ENCODE peak calls at places on chromosomes 1 and 21, in seven cellular contexts. M, I, Y, D, W, C and R are unnamed samples.

GRCh38 chr1:118933051-118933781 is 54.9 kb downstream of the TBX15 start:
- DNase-seq in M (no peak), I (no peak), Y (no peak), D (no peak), W (no peak), C (no peak), R (no peak)

GRCh38 chr1:13892141-13892670 is 192.2 kb downstream of the PRDM2 start:
- DNase-seq in M (no peak), I (peak; percentile 5), Y (no peak), D (no peak), W (no peak), C (peak; percentile 47), R (peak; percentile 5)

GRCh38 chr1:41740630-41741239 is 178.0 kb downstream of the HIVEP3 start:
- DNase-seq in M (no peak), I (no peak), Y (no peak), D (no peak), W (no peak), C (no peak), R (no peak)

GRCh38 chr1:80994934-80995333 is 805.8 kb upstream of the ADGRL2 start:
- DNase-seq in M (no peak), I (peak; percentile 70), Y (no peak), D (peak; percentile 22), W (peak; percentile 43), C (no peak), R (no peak)

GRCh38 chr1:170126691-170127090 is 19.1 kb upstream of the NTMT2 start:
- DNase-seq in M (peak; percentile 41), I (peak; percentile 87), Y (peak; percentile 90), D (peak; percentile 95), W (peak; percentile 97), C (no peak), R (peak; percentile 39)

GRCh38 chr1:232084584-232085223 is 458.1 kb downstream of the DISC1 start:
- DNase-seq in M (peak; percentile 82), I (peak; percentile 84), Y (peak; percentile 44), D (peak; percentile 37), W (peak; percentile 39), C (peak; percentile 72), R (peak; percentile 17)

GRCh38 chr1:218488986-218489385 is 143.8 kb downstream of the TGFB2 start:
- DNase-seq in M (no peak), I (peak; percentile 59), Y (no peak), D (peak; percentile 22), W (peak; percentile 83), C (no peak), R (no peak)

GRCh38 chr1:6771568-6771825 is 13.8 kb upstream of the CAMTA1 start:
- DNase-seq in M (no peak), I (no peak), Y (no peak), D (no peak), W (no peak), C (no peak), R (no peak)

GRCh38 chr1:95992013-95992412 is 729.6 kb upstream of the PTBP2 start:
- DNase-seq in M (no peak), I (no peak), Y (no peak), D (no peak), W (peak; percentile 15), C (no peak), R (no peak)

GRCh38 chr1:79090985-79091384 is 84.5 kb upstream of the ADGRL4 start:
- DNase-seq in M (no peak), I (no peak), Y (no peak), D (no peak), W (no peak), C (no peak), R (no peak)

GRCh38 chr21:37554661-37555379 is 188.2 kb downstream of the DYRK1A start:
- DNase-seq in M (no peak), I (no peak), Y (no peak), D (no peak), W (no peak), C (no peak), R (no peak)

GRCh38 chr1:41314781-41315481 is 46.3 kb upstream of the FOXO6 start:
- DNase-seq in M (no peak), I (no peak), Y (peak; percentile 29), D (peak; percentile 41), W (no peak), C (peak; percentile 47), R (no peak)

GRCh38 chr1:201880928-201881571 is 7.6 kb upstream of the SHISA4 start:
- DNase-seq in M (no peak), I (no peak), Y (no peak), D (no peak), W (no peak), C (no peak), R (no peak)

GRCh38 chr1:244322791-244323521 is 128.8 kb downstream of the ADSS2 start:
- DNase-seq in M (peak; percentile 34), I (peak; percentile 91), Y (peak; percentile 95), D (peak; percentile 98), W (peak; percentile 98), C (no peak), R (no peak)

GRCh38 chr1:167562697-167563096 is 9.1 kb upstream of the CREG1 start:
- DNase-seq in M (no peak), I (no peak), Y (peak; percentile 62), D (peak; percentile 23), W (peak; percentile 46), C (no peak), R (no peak)

GRCh38 chr21:39661740-39662139 is 49.0 kb downstream of the B3GALT5 start:
- DNase-seq in M (no peak), I (no peak), Y (no peak), D (no peak), W (no peak), C (no peak), R (no peak)

GRCh38 chr1:11071463-11072215 is 11.8 kb upstream of the SRM start:
- DNase-seq in M (no peak), I (no peak), Y (no peak), D (no peak), W (no peak), C (no peak), R (no peak)

DNA sequence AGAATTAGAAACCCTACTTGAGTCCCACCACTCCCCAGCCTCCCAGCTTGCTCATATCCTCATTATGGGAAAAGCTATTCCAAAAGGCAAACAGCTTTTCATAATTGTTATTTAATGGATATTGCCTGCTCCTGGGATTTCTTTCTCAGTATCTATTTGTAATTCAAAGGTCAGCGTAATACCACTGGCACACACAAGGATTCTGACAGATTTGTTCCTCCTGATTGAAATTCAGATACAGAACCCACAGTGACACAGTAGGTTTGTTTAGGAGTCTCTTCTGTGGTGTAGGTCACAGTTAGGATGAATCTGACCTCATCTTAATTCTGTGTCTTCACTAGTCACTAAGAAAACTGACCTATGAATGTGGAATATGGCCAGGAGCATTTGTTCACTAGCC is 121.3 kb downstream of the GRIK1 start:
- DNase-seq in M (no peak), I (no peak), Y (no peak), D (no peak), W (no peak), C (no peak), R (no peak)
- H3K23ac ChIP-seq in M (no peak overlapping the region), I (no peak overlapping the region), Y (no peak overlapping the region), D (no peak overlapping the region), W (no peak overlapping the region), C (no peak overlapping the region), R (no peak overlapping the region)

DNA sequence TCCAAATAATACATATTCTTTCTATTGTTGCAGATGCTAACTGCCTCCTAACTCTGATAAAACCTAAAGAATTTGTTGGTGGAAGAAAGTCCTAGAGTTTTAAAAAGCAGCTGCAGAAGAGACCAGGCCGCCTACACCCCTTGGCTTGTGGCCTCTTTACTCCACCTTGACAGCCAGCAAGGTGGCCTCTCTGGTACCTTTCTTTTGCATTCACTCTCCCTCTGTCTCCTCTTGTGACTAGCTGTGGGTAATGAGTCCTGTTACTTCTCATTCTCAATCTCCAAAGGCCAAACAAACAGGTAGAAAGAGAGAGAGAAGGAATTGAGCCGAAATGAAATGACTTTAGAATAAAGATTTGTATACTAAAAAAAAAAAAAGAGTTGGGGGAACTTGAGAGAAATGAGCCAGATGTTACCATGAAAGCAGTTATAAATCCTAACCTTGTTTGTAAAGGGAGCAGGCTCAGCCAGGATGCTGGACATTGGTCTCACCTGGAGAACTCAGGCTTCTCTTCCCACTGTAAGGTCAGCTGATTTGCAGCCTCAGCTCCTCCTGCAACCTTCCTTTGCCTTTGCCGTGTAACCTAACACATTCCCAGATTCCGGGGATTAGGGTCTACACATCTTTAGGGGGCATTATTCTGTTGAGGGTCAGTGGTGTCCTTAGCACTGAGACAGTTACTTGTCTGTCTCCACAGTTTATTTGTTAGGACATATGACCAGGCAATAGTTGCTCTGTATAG is 164.1 kb upstream of the IRF2BP2 start:
- DNase-seq in M (no peak), I (no peak), Y (no peak), D (no peak), W (no peak), C (peak; percentile 0), R (no peak)
- H3K23ac ChIP-seq in M (no peak overlapping the region), I (no peak overlapping the region), Y (no peak overlapping the region), D (no peak overlapping the region), W (no peak overlapping the region), C (no peak overlapping the region), R (no peak overlapping the region)

GRCh38 chr1:240193699-240194098 is 102.0 kb downstream of the FMN2 start:
- DNase-seq in M (no peak), I (peak; percentile 33), Y (peak; percentile 33), D (no peak), W (no peak), C (no peak), R (no peak)

GRCh38 chr1:240189386-240189989 is 97.8 kb downstream of the FMN2 start:
- DNase-seq in M (no peak), I (peak; percentile 56), Y (peak; percentile 48), D (peak; percentile 53), W (peak; percentile 70), C (peak; percentile 57), R (peak; percentile 48)

GRCh38 chr1:240192851-240193250 is 101.2 kb downstream of the FMN2 start:
- DNase-seq in M (no peak), I (no peak), Y (no peak), D (no peak), W (no peak), C (no peak), R (no peak)

GRCh38 chr1:240190881-240191385 is 99.2 kb downstream of the FMN2 start:
- DNase-seq in M (no peak), I (peak; percentile 48), Y (peak; percentile 91), D (peak; percentile 100), W (peak; percentile 82), C (no peak), R (no peak)

DNA sequence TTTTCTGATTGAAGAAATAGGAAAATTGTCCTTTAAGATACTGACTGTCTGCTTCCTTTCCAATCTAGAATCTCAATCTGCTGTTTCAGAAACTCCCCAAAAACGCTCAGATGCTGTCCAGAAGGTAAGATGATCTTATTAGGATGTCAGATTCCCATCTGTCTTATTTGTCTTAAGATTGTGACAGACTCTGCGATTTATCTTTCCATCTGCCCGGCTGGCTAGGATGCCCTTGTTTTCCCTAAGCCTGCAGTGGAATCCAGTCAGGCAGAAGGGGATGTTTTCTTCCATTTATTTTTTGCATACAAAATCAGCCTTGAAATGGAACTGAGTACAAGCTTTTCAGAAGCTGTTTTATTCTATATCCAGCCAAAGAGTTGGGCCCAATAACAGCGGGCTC is 96.5 kb downstream of the FMN2 start:
- DNase-seq in M (no peak), I (no peak), Y (no peak), D (no peak), W (no peak), C (no peak), R (no peak)
- H3K23ac ChIP-seq in M (no peak overlapping the region), I (no peak overlapping the region), Y (no peak overlapping the region), D (no peak overlapping the region), W (no peak overlapping the region), C (no peak overlapping the region), R (no peak overlapping the region)

DNA sequence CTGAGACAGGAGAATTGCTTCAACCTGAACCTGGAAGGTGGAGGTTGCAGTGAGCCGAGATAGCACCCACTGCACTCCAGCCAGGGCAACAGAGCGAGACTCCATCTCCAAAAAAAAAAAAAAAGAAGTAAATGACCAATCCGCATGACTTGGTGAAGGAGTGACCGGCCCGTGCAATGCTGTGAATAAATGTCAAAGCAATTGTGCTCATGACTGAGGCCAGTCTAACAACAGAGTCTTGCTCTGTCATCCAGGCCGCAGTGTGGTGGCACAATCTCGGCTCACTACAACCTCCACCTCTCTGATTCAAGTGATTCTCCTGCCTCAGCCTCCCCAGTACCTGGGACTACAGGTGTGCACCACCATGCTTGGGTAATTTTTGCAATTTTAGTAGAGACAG is 27.8 kb upstream of the SLC19A1 start:
- DNase-seq in M (peak; percentile 3), I (no peak), Y (no peak), D (no peak), W (no peak), C (no peak), R (no peak)
- H3K23ac ChIP-seq in M (no peak overlapping the region), I (no peak overlapping the region), Y (no peak overlapping the region), D (no peak overlapping the region), W (no peak overlapping the region), C (no peak overlapping the region), R (no peak overlapping the region)